ENCODE peak calls at places on chromosomes 5 and 9, in ten cellular contexts. S is mucosa of descending colon; R is aorta; M is posterior cingulate gyrus; L is HFF-Myc; B is nucleus accumbens; H is kidney tubule cell; T is fibroblast of the aortic adventitia; V is activated naive CD4-positive, alpha-beta T cell; X is NCI-H2171 treated with DMSO at 0.1 percent for 48 hours. P is an unnamed sample.

GRCh38 chr5:174317261-174317894 is 271.9 kb downstream of the NSG2 start:
- DNase-seq in S (no peak), R (no peak), M (peak), L (no peak), B (peak), H (peak), T (peak), V (no peak), X (peak), P (peak)

GRCh38 chr5:36200513-36200912 is 41.2 kb downstream of the NADK2 start:
- DNase-seq in S (no peak), R (no peak), M (no peak), L (no peak), B (no peak), H (peak), T (peak), V (no peak), X (no peak), P (no peak)

GRCh38 chr9:106921341-106921899 is 58.5 kb downstream of the ZNF462 start:
- DNase-seq in S (no peak), R (no peak), M (no peak), L (peak), B (no peak), H (peak), T (peak), V (no peak), X (peak), P (no peak)

GRCh38 chr5:56608216-56608925 is 207.0 kb upstream of the MAP3K1 start:
- DNase-seq in S (peak), R (no peak), M (no peak), L (no peak), B (no peak), H (peak), T (no peak), V (no peak), X (no peak), P (no peak)

GRCh38 chr9:129571298-129572051 is 49.4 kb downstream of the C9orf50 start:
- DNase-seq in S (no peak), R (no peak), M (no peak), L (no peak), B (no peak), H (no peak), T (no peak), V (no peak), X (no peak), P (no peak)

GRCh38 chr9:114112778-114113585 is 13.9 kb upstream of the KIF12 start:
- DNase-seq in S (peak), R (peak), M (no peak), L (no peak), B (no peak), H (peak), T (peak), V (no peak), X (no peak), P (peak)

GRCh38 chr5:17314907-17315471 is 97.6 kb downstream of the BASP1 start:
- DNase-seq in S (no peak), R (no peak), M (no peak), L (peak), B (no peak), H (no peak), T (peak), V (no peak), X (peak), P (no peak)

GRCh38 chr5:103973669-103974068 is 411.1 kb upstream of the NUDT12 start:
- DNase-seq in S (no peak), R (no peak), M (no peak), L (no peak), B (no peak), H (no peak), T (no peak), V (no peak), X (no peak), P (no peak)

GRCh38 chr5:78534148-78535009 is 114.2 kb downstream of the LHFPL2 start:
- DNase-seq in S (no peak), R (peak), M (peak), L (no peak), B (peak), H (no peak), T (peak), V (no peak), X (no peak), P (peak)

P was measured in upper lobe of right lung.